ENCODE peak calls at places on chromosomes 1 and 21, in six cellular contexts. One of them, this sample, is unnamed.

GRCh38 chr1:208565761-208566440 is 321.7 kb upstream of the PLXNA2 start:
- DNase-seq in HepG2: no peak
- DNase-seq in K562: no peak
- DNase-seq in H1: no peak
- DNase-seq in GM12878: no peak
- DNase-seq in GM12891: no peak
- DNase-seq in this sample: no peak

GRCh38 chr1:29631836-29632420 is 395.6 kb downstream of the PTPRU start:
- DNase-seq in GM12891: no peak
- DNase-seq in H1: no peak
- DNase-seq in K562: no peak
- DNase-seq in HepG2: no peak
- DNase-seq in GM12878: no peak
- DNase-seq in this sample: no peak

GRCh38 chr1:22741118-22741517 is 30.5 kb downstream of the EPHB2 start:
- DNase-seq in HepG2: no peak
- DNase-seq in GM12891: no peak
- DNase-seq in H1: no peak
- DNase-seq in K562: no peak
- DNase-seq in GM12878: no peak
- DNase-seq in this sample: no peak

GRCh38 chr1:219585837-219586465 is 27.0 kb downstream of the ZC3H11B start:
- DNase-seq in H1: no peak
- DNase-seq in HepG2: no peak
- DNase-seq in GM12878: no peak
- DNase-seq in K562: no peak
- DNase-seq in GM12891: no peak
- DNase-seq in this sample: no peak

GRCh38 chr1:109933856-109934711 is 23.4 kb downstream of the CSF1 start:
- DNase-seq in H1: no peak
- DNase-seq in HepG2: peak
- DNase-seq in GM12878: no peak
- DNase-seq in K562: peak
- DNase-seq in GM12891: no peak
- DNase-seq in this sample: no peak

GRCh38 chr1:25198731-25199231 is 33.5 kb downstream of the SYF2 start:
- DNase-seq in GM12878: no peak
- DNase-seq in K562: peak
- DNase-seq in H1: no peak
- DNase-seq in GM12891: peak
- DNase-seq in HepG2: peak
- DNase-seq in this sample: no peak

GRCh38 chr1:163842546-163842945 is 520.8 kb downstream of the NUF2 start:
- DNase-seq in K562: no peak
- DNase-seq in GM12878: no peak
- DNase-seq in GM12891: no peak
- DNase-seq in HepG2: no peak
- DNase-seq in H1: no peak
- DNase-seq in this sample: no peak

GRCh38 chr1:85200870-85201339 is at the start of gene SYDE2:
- DNase-seq in GM12891: peak
- DNase-seq in GM12878: no peak
- DNase-seq in K562: peak
- DNase-seq in HepG2: peak
- DNase-seq in H1: peak
- DNase-seq in this sample: peak

GRCh38 chr1:55381491-55381890 is 166.3 kb upstream of the USP24 start:
- DNase-seq in GM12891: no peak
- DNase-seq in GM12878: no peak
- DNase-seq in HepG2: no peak
- DNase-seq in H1: no peak
- DNase-seq in K562: no peak
- DNase-seq in this sample: no peak

GRCh38 chr1:164914208-164914607 is 355.2 kb downstream of the PBX1 start:
- DNase-seq in GM12878: no peak
- DNase-seq in K562: no peak
- DNase-seq in HepG2: no peak
- DNase-seq in H1: no peak
- DNase-seq in GM12891: no peak
- DNase-seq in this sample: no peak

GRCh38 chr21:26977741-26978140 is 10.9 kb upstream of the ADAMTS5 start:
- DNase-seq in GM12878: no peak
- DNase-seq in H1: no peak
- DNase-seq in K562: no peak
- DNase-seq in GM12891: no peak
- DNase-seq in HepG2: no peak
- DNase-seq in this sample: no peak

GRCh38 chr1:57422271-57423134 is 1.4 kb downstream of the DAB1 start:
- DNase-seq in GM12878: no peak
- DNase-seq in K562: no peak
- DNase-seq in H1: no peak
- DNase-seq in GM12891: no peak
- DNase-seq in HepG2: no peak
- DNase-seq in this sample: no peak

GRCh38 chr21:41926068-41926806 is 27.6 kb downstream of the C2CD2 start:
- DNase-seq in K562: no peak
- DNase-seq in GM12891: no peak
- DNase-seq in HepG2: peak
- DNase-seq in H1: peak
- DNase-seq in GM12878: peak
- DNase-seq in this sample: no peak

DNA sequence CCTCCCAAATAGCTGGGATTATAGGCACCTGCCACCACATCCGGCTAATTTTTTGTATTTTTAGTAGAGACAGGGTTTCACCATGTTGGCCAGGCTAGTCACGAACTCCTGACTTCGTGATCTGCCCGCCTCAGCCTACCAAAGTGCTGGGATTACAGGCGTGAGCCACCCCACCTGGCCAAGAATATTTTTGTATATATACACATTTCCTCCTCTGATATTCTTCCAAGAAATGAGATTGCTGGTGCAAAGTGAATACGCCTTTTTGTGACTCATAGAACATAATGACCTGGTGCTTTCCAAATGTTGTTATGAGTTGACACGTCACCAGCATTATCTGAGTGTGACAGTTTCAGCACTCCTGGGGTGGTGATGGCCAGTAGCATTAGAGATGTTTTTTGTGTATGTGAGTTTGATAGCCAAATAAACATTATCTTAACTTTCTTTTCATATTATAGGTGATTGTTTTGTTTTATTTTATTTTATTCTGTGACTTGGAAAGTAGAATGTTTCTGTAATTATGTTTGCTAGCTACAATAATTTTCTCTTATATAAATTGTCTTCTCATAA is 54.9 kb downstream of the KCNK1 start:
- DNase-seq in H1: no peak
- DNase-seq in GM12878: peak
- DNase-seq in GM12891: no peak
- DNase-seq in HepG2: no peak
- DNase-seq in K562: peak
- DNase-seq in this sample: peak
- TF ChIP-seq POLR2AphosphoS5 in H1: no peak
- TF ChIP-seq POLR2AphosphoS5 in GM12878: no peak
- TF ChIP-seq POLR2AphosphoS5 in GM12891: no peak
- TF ChIP-seq POLR2AphosphoS5 in HepG2: no peak
- TF ChIP-seq POLR2AphosphoS5 in K562: peak
- TF ChIP-seq POLR2AphosphoS5 in this sample: no peak

GRCh38 chr1:93463960-93464359 is 16.0 kb downstream of the FNBP1L start:
- DNase-seq in H1: no peak
- DNase-seq in K562: no peak
- DNase-seq in HepG2: no peak
- DNase-seq in GM12878: no peak
- DNase-seq in GM12891: no peak
- DNase-seq in this sample: no peak
- TF ChIP-seq POLR2A in H1: no peak
- TF ChIP-seq POLR2A in K562: no peak
- TF ChIP-seq POLR2A in HepG2: no peak
- TF ChIP-seq POLR2A in GM12878: no peak
- TF ChIP-seq POLR2A in GM12891: no peak
- TF ChIP-seq POLR2A in this sample: no peak

DNA sequence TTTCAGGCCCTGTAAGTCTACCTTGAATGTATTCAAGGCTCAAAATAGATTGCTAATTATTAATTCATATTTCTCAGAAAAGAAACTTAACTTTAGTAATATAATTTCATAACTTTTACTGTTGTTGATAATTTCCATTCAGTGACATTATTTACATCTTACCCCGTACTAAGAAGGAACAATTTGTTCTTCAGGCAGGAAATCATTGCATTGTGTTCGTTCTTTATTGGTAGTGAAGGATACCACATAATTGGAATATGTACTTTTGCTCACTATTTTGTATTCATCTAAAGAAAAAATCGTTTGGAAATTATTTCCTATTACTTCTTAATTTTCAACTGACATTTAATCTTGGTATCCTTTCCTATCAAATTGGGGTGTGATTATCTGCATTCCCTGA is 39.4 kb downstream of the CTTNBP2NL start:
- DNase-seq in H1: no peak
- DNase-seq in HepG2: no peak
- DNase-seq in GM12878: no peak
- DNase-seq in K562: no peak
- DNase-seq in GM12891: no peak
- DNase-seq in this sample: no peak
- TF ChIP-seq TAF1 in H1: no peak
- TF ChIP-seq TAF1 in HepG2: no peak
- TF ChIP-seq TAF1 in GM12878: no peak
- TF ChIP-seq TAF1 in K562: no peak
- TF ChIP-seq TAF1 in GM12891: no peak
- TF ChIP-seq TAF1 in this sample: no peak

DNA sequence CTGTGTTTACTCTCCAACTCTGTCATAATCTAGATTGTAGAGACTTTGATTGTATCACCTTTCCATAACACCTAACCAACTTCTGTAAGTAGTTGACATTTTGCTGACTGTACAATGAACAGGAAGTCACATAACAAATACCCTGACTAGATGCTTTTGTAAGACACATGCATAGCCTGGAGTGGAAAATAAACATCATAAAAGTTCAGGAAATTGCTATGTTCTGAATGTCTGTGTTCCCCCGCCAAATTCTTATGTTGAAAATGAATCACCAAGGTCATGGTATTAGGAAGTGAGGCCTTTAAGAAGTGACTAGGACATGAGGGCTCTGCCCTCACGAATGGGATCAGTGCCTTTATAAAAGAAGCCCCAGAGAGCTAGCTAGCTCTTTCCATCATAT is 40.4 kb upstream of the ZSWIM5 start:
- DNase-seq in HepG2: peak
- DNase-seq in K562: no peak
- DNase-seq in GM12891: no peak
- DNase-seq in GM12878: no peak
- DNase-seq in H1: no peak
- DNase-seq in this sample: no peak
- TF ChIP-seq POLR2AphosphoS5 in HepG2: no peak
- TF ChIP-seq POLR2AphosphoS5 in K562: no peak
- TF ChIP-seq POLR2AphosphoS5 in GM12891: no peak
- TF ChIP-seq POLR2AphosphoS5 in GM12878: no peak
- TF ChIP-seq POLR2AphosphoS5 in H1: no peak
- TF ChIP-seq POLR2AphosphoS5 in this sample: no peak

DNA sequence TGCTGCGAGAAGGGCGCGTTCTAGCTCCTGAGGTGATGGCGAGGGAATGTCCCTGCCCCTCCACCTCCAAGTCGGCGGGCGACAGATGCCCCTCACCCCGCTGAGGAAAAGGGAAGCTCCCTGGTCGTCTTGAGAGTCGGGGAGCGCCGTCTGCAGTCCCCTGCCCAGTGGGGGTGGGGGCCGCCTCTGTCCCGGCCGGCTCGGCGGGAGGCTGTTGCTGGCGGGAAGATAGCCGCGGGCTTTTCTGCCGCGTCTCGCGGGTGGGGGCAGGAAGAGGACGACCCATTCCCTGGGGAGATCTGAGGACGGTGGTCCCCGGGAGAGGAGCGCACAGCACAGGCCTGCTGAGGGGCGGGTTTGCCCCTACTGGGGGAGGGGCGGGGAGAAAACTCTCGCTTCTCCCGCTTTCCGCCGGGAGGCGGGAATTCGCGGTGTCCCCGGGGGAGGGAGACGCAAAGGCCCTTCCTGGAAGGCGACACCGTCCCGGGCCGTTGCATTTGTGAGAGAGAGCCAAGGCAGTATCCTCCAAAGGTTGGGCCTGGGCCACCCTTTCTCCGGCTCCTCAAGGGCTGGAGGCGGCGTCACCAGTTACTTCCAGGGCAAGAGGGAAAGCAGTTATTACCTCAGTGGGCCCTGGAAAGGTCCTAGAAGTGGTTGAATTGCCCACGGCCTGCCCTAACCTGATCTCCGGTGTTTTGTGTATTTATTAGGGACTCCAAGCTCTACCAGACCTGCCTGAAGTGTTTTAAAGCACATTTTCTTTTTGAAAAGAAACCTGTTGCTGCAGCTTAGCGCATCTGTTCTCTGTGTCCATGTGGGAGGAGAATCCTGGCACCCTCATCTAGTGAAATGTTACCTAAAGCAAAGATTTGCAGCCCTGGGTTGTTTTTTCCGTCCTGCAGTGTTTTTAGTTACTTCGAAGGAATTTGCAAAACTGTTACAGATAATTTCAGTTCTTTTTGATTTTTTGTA is 648 bp downstream of the S100PBP start:
- DNase-seq in GM12878: no peak
- DNase-seq in K562: peak
- DNase-seq in GM12891: peak
- DNase-seq in H1: peak
- DNase-seq in HepG2: peak
- DNase-seq in this sample: peak
- TF ChIP-seq POLR2A in GM12878: peak
- TF ChIP-seq POLR2A in K562: peak
- TF ChIP-seq POLR2A in GM12891: no peak
- TF ChIP-seq POLR2A in H1: peak
- TF ChIP-seq POLR2A in HepG2: peak
- TF ChIP-seq POLR2A in this sample: peak

GRCh38 chr1:11906870-11907269 is 19.4 kb downstream of the KIAA2013 start:
- DNase-seq in GM12891: no peak
- DNase-seq in H1: no peak
- DNase-seq in HepG2: no peak
- DNase-seq in GM12878: no peak
- DNase-seq in K562: no peak
- DNase-seq in this sample: no peak
- TF ChIP-seq TAF1 in GM12891: no peak
- TF ChIP-seq TAF1 in H1: no peak
- TF ChIP-seq TAF1 in HepG2: no peak
- TF ChIP-seq TAF1 in GM12878: no peak
- TF ChIP-seq TAF1 in K562: no peak
- TF ChIP-seq TAF1 in this sample: no peak

DNA sequence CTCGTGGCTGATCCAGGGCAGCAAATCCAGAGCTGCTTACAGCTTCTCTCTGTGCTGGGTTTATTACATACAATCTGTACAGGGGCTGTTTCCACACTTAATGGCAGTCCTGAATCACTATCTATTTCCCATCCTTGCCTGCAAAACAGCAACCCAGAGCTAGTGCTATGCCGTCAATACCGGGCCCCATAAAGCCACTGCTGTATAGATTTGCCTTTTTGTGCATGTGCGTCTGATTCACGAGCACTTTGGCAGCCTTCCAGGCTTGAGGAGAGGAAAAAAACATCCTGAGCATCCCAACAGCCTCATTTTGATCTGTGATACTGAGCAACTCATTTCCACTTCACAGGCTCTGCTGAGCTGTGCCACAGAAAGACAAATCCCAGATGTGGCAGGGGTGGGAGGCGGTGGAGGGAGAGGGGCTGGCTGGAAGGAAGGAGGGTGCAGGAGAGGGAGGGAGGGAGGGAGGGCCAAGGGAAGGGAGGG is 65.2 kb upstream of the TARBP1 start:
- DNase-seq in GM12878: no peak
- DNase-seq in GM12891: no peak
- DNase-seq in HepG2: peak
- DNase-seq in K562: peak
- DNase-seq in H1: no peak
- DNase-seq in this sample: no peak
- TF ChIP-seq POLR2AphosphoS5 in GM12878: no peak
- TF ChIP-seq POLR2AphosphoS5 in GM12891: no peak
- TF ChIP-seq POLR2AphosphoS5 in HepG2: no peak
- TF ChIP-seq POLR2AphosphoS5 in K562: no peak
- TF ChIP-seq POLR2AphosphoS5 in H1: no peak
- TF ChIP-seq POLR2AphosphoS5 in this sample: no peak

This sample was measured in GM12892.